ENCODE peak calls at places on chromosomes 3 and 15, in four cellular contexts. O, A, Y and B are unnamed samples.
A peak's percentile ranks its signal among the peaks of the same experiment; 100 is the strongest.

GRCh38 chr3:127255516-127255915 is 32.3 kb downstream of the PRR20G start:
- DNase-seq in Y (no peak), A (no peak), O (no peak), B (no peak)

GRCh38 chr15:39124925-39125625 is 455.8 kb upstream of the THBS1 start:
- DNase-seq in A (no peak), O (no peak), Y (no peak), B (no peak)

GRCh38 chr15:65981837-65982696 is 112.8 kb downstream of the RAB11A start:
- DNase-seq in O (peak; percentile 75), A (peak; percentile 84), Y (peak; percentile 24), B (no peak)

GRCh38 chr3:65342084-65342683 is 654.4 kb upstream of the ADAMTS9 start:
- DNase-seq in A (no peak), Y (peak; percentile 36), O (peak; percentile 28), B (no peak)

GRCh38 chr3:72021531-72021930 is 236.6 kb upstream of the PROK2 start:
- DNase-seq in O (no peak), A (no peak), Y (no peak), B (no peak)

GRCh38 chr3:25137606-25138005 is 290.5 kb upstream of the RARB start:
- DNase-seq in A (no peak), Y (no peak), O (no peak), B (no peak)

GRCh38 chr3:55272031-55272645 is 215.0 kb downstream of the WNT5A start:
- DNase-seq in Y (no peak), A (no peak), O (no peak), B (peak; percentile 24)

GRCh38 chr3:130692455-130692854 is 54.2 kb downstream of the PIK3R4 start:
- DNase-seq in Y (no peak), O (no peak), A (no peak), B (no peak)

GRCh38 chr15:64044315-64045105 is 1.8 kb downstream of the DAPK2 start:
- DNase-seq in A (peak; percentile 51), Y (no peak), O (peak; percentile 76), B (no peak)

GRCh38 chr15:68797589-68798377 is 22.9 kb downstream of the ANP32A start:
- DNase-seq in A (no peak), Y (no peak), O (no peak), B (no peak)

GRCh38 chr15:90067953-90068613 is 34.2 kb downstream of the IDH2 start:
- DNase-seq in Y (no peak), A (no peak), O (no peak), B (no peak)

GRCh38 chr15:49906976-49907375 is 212.1 kb downstream of the ATP8B4 start:
- DNase-seq in O (no peak), A (no peak), Y (no peak), B (no peak)

GRCh38 chr15:89371145-89372044 is 36.8 kb upstream of the POLG start:
- DNase-seq in Y (no peak), O (no peak), A (no peak), B (no peak)

GRCh38 chr3:4757949-4758855 is 221.0 kb upstream of the BHLHE40 start:
- DNase-seq in Y (no peak), O (no peak), A (no peak), B (no peak)